ENCODE peak calls at places on chromosomes 3 and 15, in ten cellular contexts. R is fibroblast of lung; E is psoas muscle; B is GM23248; Q is ovary; D is RWPE1; S is effector memory CD4-positive, alpha-beta T cell; Y is right cardiac atrium; F is substantia nigra; V is aorta. N is an unnamed sample.

GRCh38 chr3:174206607-174207192 is 652.4 kb upstream of the NAALADL2 start:
- DNase-seq in R (no peak), V (no peak), E (no peak), B (peak), Q (no peak), F (no peak), S (no peak), Y (no peak), D (no peak), N (no peak)

GRCh38 chr3:50572158-50572557 is 2.8 kb downstream of the HEMK1 start:
- DNase-seq in F (peak), Y (peak), B (peak), Q (peak), S (peak), R (peak), D (peak), E (peak), V (peak), N (no peak)

GRCh38 chr3:157129782-157130137 is 30.2 kb downstream of the CCNL1 start:
- DNase-seq in E (no peak), R (no peak), S (no peak), D (no peak), Q (no peak), Y (peak), V (no peak), B (no peak), F (peak), N (no peak)

GRCh38 chr3:45035441-45036301 is 9.6 kb downstream of the CLEC3B start:
- DNase-seq in E (peak), R (peak), F (no peak), S (no peak), Q (peak), B (no peak), V (peak), D (no peak), Y (peak), N (no peak)

GRCh38 chr15:66477011-66477410 is 20.6 kb downstream of the SNAPC5 start:
- DNase-seq in R (no peak), V (no peak), Q (no peak), E (no peak), F (no peak), Y (no peak), B (no peak), S (no peak), D (no peak), N (no peak)

GRCh38 chr3:52479037-52479875 is 15.9 kb upstream of the STAB1 start:
- DNase-seq in Y (peak), B (no peak), R (no peak), E (no peak), S (no peak), V (no peak), Q (no peak), D (no peak), F (no peak), N (no peak)

GRCh38 chr3:77475545-77475944 is 435.6 kb downstream of the ROBO2 start:
- DNase-seq in R (no peak), E (no peak), Q (no peak), S (no peak), V (no peak), Y (no peak), D (no peak), F (no peak), B (no peak), N (no peak)

GRCh38 chr3:65126527-65127440 is 439.0 kb upstream of the ADAMTS9 start:
- DNase-seq in E (no peak), B (peak), Y (no peak), F (no peak), R (peak), D (peak), Q (no peak), S (no peak), V (no peak), N (peak)

GRCh38 chr3:64380539-64380938 is 155.3 kb upstream of the PRICKLE2 start:
- DNase-seq in S (no peak), R (no peak), E (no peak), Y (no peak), F (no peak), V (no peak), B (no peak), D (no peak), Q (no peak), N (no peak)

GRCh38 chr15:92020765-92021164 is 167.3 kb downstream of the SLCO3A1 start:
- DNase-seq in S (no peak), Y (no peak), D (no peak), B (peak), R (peak), V (no peak), E (no peak), Q (no peak), F (no peak), N (no peak)

GRCh38 chr15:38144921-38145320 is 107.7 kb upstream of the SPRED1 start:
- DNase-seq in S (no peak), Q (no peak), B (peak), E (no peak), R (peak), V (no peak), F (no peak), D (no peak), Y (no peak), N (no peak)

GRCh38 chr3:99871231-99871898 is 53.7 kb downstream of the CMSS1 start:
- DNase-seq in Y (no peak), F (no peak), S (no peak), B (peak), R (no peak), E (no peak), V (no peak), Q (no peak), D (no peak), N (no peak)

GRCh38 chr3:120561251-120562045 is 34.7 kb upstream of the NDUFB4 start:
- DNase-seq in D (peak), Y (peak), V (peak), B (peak), Q (peak), R (peak), F (peak), E (peak), S (peak), N (no peak)

GRCh38 chr15:94164202-94164807 is 67.1 kb upstream of the MCTP2 start:
- DNase-seq in S (peak), F (peak), R (peak), E (peak), Y (no peak), V (no peak), Q (peak), D (peak), B (peak), N (no peak)

GRCh38 chr3:57852896-57853295 is 96.8 kb downstream of the SLMAP start:
- DNase-seq in Q (no peak), S (no peak), B (peak), E (no peak), V (no peak), F (no peak), Y (no peak), R (peak), D (peak), N (no peak)

GRCh38 chr15:55546718-55547117 is 38.7 kb upstream of the DNAAF4 start:
- DNase-seq in F (no peak), Y (no peak), E (no peak), B (no peak), Q (no peak), S (no peak), R (peak), D (peak), V (no peak), N (no peak)

GRCh38 chr3:183385698-183386590 is 42.5 kb downstream of the MCF2L2 start:
- DNase-seq in R (peak), D (peak), Y (no peak), V (no peak), E (no peak), S (no peak), B (peak), F (no peak), Q (peak), N (peak)

GRCh38 chr3:63232764-63233396 is 45.2 kb upstream of the SYNPR start:
- DNase-seq in S (no peak), E (no peak), V (no peak), Y (no peak), R (peak), F (no peak), B (peak), D (no peak), Q (no peak), N (no peak)

GRCh38 chr3:133973249-133973980 is 56.3 kb downstream of the SLCO2A1 start:
- DNase-seq in S (no peak), Q (no peak), F (no peak), V (no peak), B (peak), D (no peak), Y (no peak), E (no peak), R (no peak), N (no peak)

GRCh38 chr3:126745760-126746394 is 41.8 kb downstream of the CHCHD6 start:
- DNase-seq in V (no peak), S (no peak), D (no peak), F (no peak), Y (peak), B (no peak), Q (peak), R (no peak), E (peak), N (no peak)

GRCh38 chr3:45084820-45085816 is 59.0 kb downstream of the CLEC3B start:
- DNase-seq in R (peak), Y (no peak), E (no peak), F (no peak), S (no peak), V (no peak), B (peak), Q (no peak), D (no peak), N (no peak)

GRCh38 chr3:17473761-17474160 is 268.7 kb downstream of the TBC1D5 start:
- DNase-seq in Q (no peak), B (peak), S (no peak), Y (no peak), E (no peak), D (peak), F (no peak), V (no peak), R (peak), N (no peak)

GRCh38 chr3:138068579-138069174 is 46.7 kb downstream of the DZIP1L start:
- DNase-seq in R (peak), V (peak), D (peak), F (peak), E (peak), Q (peak), Y (peak), S (peak), B (peak), N (no peak)

GRCh38 chr15:62958528-62958927 is 84.0 kb upstream of the TPM1 start:
- DNase-seq in F (peak), V (no peak), E (no peak), S (no peak), D (no peak), Y (no peak), Q (no peak), B (peak), R (peak), N (no peak)

GRCh38 chr3:144590854-144591253 is 619.2 kb downstream of the DIPK2A start:
- DNase-seq in F (no peak), D (peak), R (peak), V (no peak), Q (no peak), S (no peak), E (no peak), B (peak), Y (no peak), N (no peak)

GRCh38 chr3:171497546-171497945 is 37.3 kb upstream of the TNIK start:
- DNase-seq in Q (no peak), E (no peak), Y (no peak), F (no peak), D (no peak), R (no peak), B (no peak), V (no peak), S (no peak), N (no peak)

GRCh38 chr15:67089218-67090193 is 24.1 kb downstream of the SMAD3 start:
- DNase-seq in Q (no peak), E (no peak), B (peak), Y (peak), S (no peak), D (peak), R (no peak), F (no peak), V (no peak), N (no peak)

GRCh38 chr3:172840913-172841312 is 90.4 kb downstream of the ECT2 start:
- DNase-seq in Q (no peak), F (no peak), R (no peak), Y (no peak), S (no peak), D (no peak), V (no peak), B (no peak), E (no peak), N (no peak)

GRCh38 chr3:81891496-81891895 is 130.1 kb upstream of the GBE1 start:
- DNase-seq in Y (no peak), F (no peak), Q (no peak), V (no peak), R (no peak), B (no peak), S (no peak), D (no peak), E (no peak), N (no peak)

GRCh38 chr15:74816624-74817369 is 4.2 kb downstream of the LMAN1L start:
- DNase-seq in Y (no peak), Q (no peak), S (no peak), E (no peak), B (no peak), F (no peak), R (no peak), D (no peak), V (no peak), N (no peak)

GRCh38 chr3:185280572-185281365 is 26.9 kb upstream of the EHHADH start:
- DNase-seq in D (peak), F (no peak), Y (no peak), V (no peak), R (peak), Q (no peak), S (no peak), B (peak), E (no peak), N (no peak)

GRCh38 chr3:190862209-190863118 is at the start of gene GMNC:
- DNase-seq in B (peak), E (peak), S (no peak), Q (peak), F (peak), D (peak), Y (peak), V (peak), R (peak), N (no peak)

GRCh38 chr3:183487896-183488295 is 59.5 kb upstream of the MCF2L2 start:
- DNase-seq in B (no peak), R (no peak), Y (no peak), S (no peak), D (no peak), V (no peak), Q (no peak), F (no peak), E (no peak), N (no peak)

GRCh38 chr15:90153658-90154057 is 47.5 kb upstream of the SEMA4B start:
- DNase-seq in D (no peak), B (no peak), V (no peak), R (no peak), Y (no peak), F (no peak), S (no peak), E (no peak), Q (no peak), N (no peak)

GRCh38 chr3:64059484-64059883 is 36.2 kb upstream of the PSMD6 start:
- DNase-seq in S (no peak), Q (no peak), Y (no peak), E (no peak), D (no peak), R (no peak), B (no peak), F (no peak), V (no peak), N (no peak)

GRCh38 chr15:88981244-88982215 is 68.4 kb upstream of the MFGE8 start:
- DNase-seq in Q (no peak), F (no peak), R (no peak), Y (no peak), V (no peak), D (no peak), B (no peak), E (no peak), S (no peak), N (no peak)

GRCh38 chr3:17749705-17750293 is 7.4 kb upstream of the TBC1D5 start:
- DNase-seq in R (no peak), V (no peak), D (no peak), S (no peak), Q (no peak), E (no peak), B (peak), F (no peak), Y (no peak), N (no peak)

GRCh38 chr15:58524247-58524646 is 92.5 kb downstream of the LIPC start:
- DNase-seq in E (no peak), D (no peak), Y (no peak), V (no peak), S (no peak), F (no peak), Q (no peak), R (no peak), B (no peak), N (no peak)

DNA sequence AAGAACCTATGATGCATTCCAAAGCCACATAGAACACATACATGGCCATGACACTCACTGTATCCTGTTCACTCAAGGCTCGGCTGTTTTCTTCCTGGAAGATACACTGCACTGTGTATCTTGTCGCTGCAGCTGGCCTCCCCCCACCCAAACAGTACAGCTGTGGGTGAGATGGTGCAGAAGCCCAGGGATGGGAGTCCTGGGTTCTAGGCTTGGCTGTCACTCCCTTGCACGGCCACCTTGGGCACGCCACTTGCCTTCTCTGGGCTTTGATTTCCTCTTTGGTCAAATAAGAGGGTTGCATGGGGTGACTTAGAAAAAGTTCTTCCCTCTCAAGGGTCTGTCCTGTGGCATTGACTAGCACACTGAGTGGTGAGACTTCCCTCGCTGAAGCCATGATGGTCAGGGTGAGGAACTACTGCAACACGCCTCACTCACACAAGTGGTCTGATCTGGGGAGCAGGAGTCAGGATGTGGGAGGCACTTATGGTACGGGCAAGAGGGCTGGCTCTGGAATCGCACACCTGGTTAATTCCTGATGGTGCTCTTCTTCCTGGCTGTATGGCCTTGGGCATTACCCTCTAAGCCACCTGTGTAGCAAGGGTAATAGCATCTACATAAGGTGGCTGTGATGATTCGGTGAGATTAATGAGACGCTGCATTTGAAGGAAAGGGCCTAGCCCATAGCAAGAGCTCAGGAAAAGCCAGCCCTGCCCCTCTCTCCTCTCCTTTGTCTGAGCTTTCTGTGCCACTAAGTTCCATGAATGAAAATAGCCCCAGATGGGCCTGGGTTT is 44.0 kb downstream of the ANP32A start:
- DNase-seq in S (no peak), R (no peak), V (no peak), Q (no peak), F (no peak), E (no peak), B (no peak), Y (no peak), D (no peak), N (no peak)
- H3K27ac ChIP-seq in S (no peak), R (no peak), V (peak), Q (no peak), F (peak), E (no peak), B (no peak), Y (peak), D (no peak), N (no peak)

GRCh38 chr15:81161215-81161673 is 27.2 kb downstream of the CFAP161 start:
- DNase-seq in B (no peak), R (no peak), Q (no peak), V (no peak), D (no peak), F (no peak), S (no peak), E (no peak), Y (no peak), N (no peak)
- H3K27ac ChIP-seq in B (no peak), R (peak), Q (no peak), V (no peak), D (peak), F (no peak), S (no peak), E (peak), Y (no peak), N (no peak)

GRCh38 chr3:40247714-40248113 is 61.8 kb upstream of the EIF1B start:
- DNase-seq in F (no peak), V (no peak), Y (no peak), Q (no peak), R (no peak), B (no peak), E (no peak), D (no peak), S (no peak), N (no peak)
- H3K27ac ChIP-seq in F (no peak), V (no peak), Y (no peak), Q (no peak), R (no peak), B (no peak), E (no peak), D (no peak), S (no peak), N (no peak)

GRCh38 chr15:64701482-64701881 is 73.9 kb downstream of the RBPMS2 start:
- DNase-seq in F (no peak), R (no peak), Q (no peak), Y (no peak), V (no peak), D (no peak), E (no peak), S (no peak), B (no peak), N (no peak)
- H3K27ac ChIP-seq in F (peak), R (no peak), Q (no peak), Y (peak), V (no peak), D (no peak), E (peak), S (peak), B (no peak), N (no peak)

GRCh38 chr3:40299130-40299720 is 10.3 kb upstream of the EIF1B start:
- DNase-seq in D (no peak), B (no peak), V (no peak), Y (no peak), S (no peak), Q (no peak), F (no peak), E (no peak), R (no peak), N (no peak)
- H3K27ac ChIP-seq in D (no peak), B (peak), V (no peak), Y (no peak), S (no peak), Q (peak), F (no peak), E (no peak), R (peak), N (no peak)

GRCh38 chr15:82146990-82147461 is 101.2 kb upstream of the MEX3B start:
- DNase-seq in B (peak), Q (no peak), E (no peak), D (peak), V (no peak), S (no peak), F (no peak), Y (no peak), R (peak), N (no peak)
- H3K27ac ChIP-seq in B (peak), Q (no peak), E (peak), D (peak), V (no peak), S (no peak), F (no peak), Y (no peak), R (no peak), N (peak)

DNA sequence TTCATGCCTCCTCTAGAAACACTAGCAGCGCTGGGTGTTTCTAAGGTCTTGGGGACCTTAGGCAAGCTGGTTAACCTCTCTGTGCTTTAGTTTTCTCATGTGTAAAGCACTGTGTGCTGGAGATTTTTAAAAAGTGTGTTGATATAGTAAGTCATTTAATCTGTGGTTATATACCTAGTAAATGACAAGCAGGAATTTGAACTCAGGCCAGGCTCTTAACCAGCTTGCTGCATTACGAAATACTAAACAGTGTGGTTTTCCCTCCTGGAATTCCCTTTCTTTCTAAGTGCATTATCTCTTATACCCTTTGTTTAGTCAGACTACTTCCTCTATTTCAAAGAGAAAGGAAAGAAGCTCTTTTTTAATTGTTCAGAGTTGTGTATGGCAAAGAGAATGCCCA is 26.5 kb downstream of the NEO1 start:
- DNase-seq in S (no peak), E (no peak), B (peak), Y (no peak), R (peak), V (no peak), Q (no peak), F (no peak), D (peak), N (peak)
- H3K27ac ChIP-seq in S (no peak), E (peak), B (no peak), Y (no peak), R (no peak), V (no peak), Q (no peak), F (peak), D (no peak), N (no peak)

GRCh38 chr3:195801251-195802183 is 10.2 kb downstream of the MUC4 start:
- DNase-seq in Y (no peak), E (no peak), R (no peak), F (no peak), V (peak), Q (no peak), S (no peak), D (no peak), B (no peak), N (no peak)
- H3K27ac ChIP-seq in Y (no peak), E (no peak), R (no peak), F (no peak), V (no peak), Q (no peak), S (no peak), D (no peak), B (no peak), N (no peak)

DNA sequence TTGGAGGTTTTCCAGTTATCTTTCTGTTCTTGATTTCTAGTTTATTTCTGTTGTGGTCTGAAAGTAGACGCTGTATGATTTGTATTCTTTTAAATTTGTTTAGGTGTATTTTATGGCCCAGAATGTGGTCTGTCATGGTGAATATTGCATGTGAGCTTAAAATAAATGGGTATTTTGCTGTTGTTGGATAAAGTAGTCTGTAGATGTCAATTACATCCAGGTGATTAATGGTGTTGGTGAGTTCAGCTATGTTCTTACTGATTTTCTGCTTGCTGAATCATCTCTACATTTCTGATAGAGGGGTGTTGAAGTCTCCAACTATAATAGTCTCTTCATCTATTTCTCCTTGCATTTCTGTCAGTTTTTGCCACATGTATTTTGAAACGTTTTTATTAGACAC is 383.3 kb upstream of the SGO1 start:
- DNase-seq in V (no peak), B (no peak), D (no peak), S (no peak), F (no peak), E (no peak), Y (no peak), Q (no peak), R (no peak), N (no peak)
- H3K27ac ChIP-seq in V (no peak), B (no peak), D (no peak), S (no peak), F (no peak), E (no peak), Y (no peak), Q (no peak), R (no peak), N (no peak)

N was measured in epithelial cell of prostate.